ENCODE peak calls at places on chromosomes 6 and 20, in six cellular contexts. O is PC-3, Z is SK-N-SH, P is GM23338, U is MM.1S, J is HCT116. A is an unnamed sample. For H3K9me2, the result is how much of the 10 kb centered on the place peaks cover.

GRCh38 chr6:149891259-149891658 is 6.7 kb downstream of the RAET1E start:
- DNase-seq in Z (no peak), J (no peak), P (no peak), O (peak), U (no peak), A (no peak)

GRCh38 chr6:14841901-14842421 is 403.9 kb upstream of the JARID2 start:
- DNase-seq in P (no peak), U (no peak), O (peak), J (no peak), Z (no peak), A (no peak)

GRCh38 chr20:53360815-53361214 is 232.8 kb downstream of the ZNF217 start:
- DNase-seq in Z (no peak), J (no peak), P (no peak), O (no peak), U (no peak), A (no peak)

GRCh38 chr6:71457883-71458282 is 169.3 kb downstream of the OGFRL1 start:
- DNase-seq in U (peak), P (no peak), O (peak), Z (no peak), J (no peak), A (peak)

GRCh38 chr6:3281669-3282460 is 23.1 kb downstream of the PSMG4 start:
- DNase-seq in O (peak), J (no peak), Z (no peak), P (peak), U (no peak), A (peak)

GRCh38 chr20:36543187-36544133 is 2.1 kb downstream of the MYL9 start:
- DNase-seq in O (no peak), P (no peak), J (no peak), Z (no peak), U (no peak), A (no peak)

GRCh38 chr6:133641111-133641510 is 247.8 kb upstream of the TCF21 start:
- DNase-seq in O (no peak), Z (no peak), P (no peak), U (no peak), J (no peak), A (no peak)

GRCh38 chr6:122717350-122717749 is 62.2 kb upstream of the FABP7 start:
- DNase-seq in U (no peak), Z (no peak), J (no peak), O (no peak), P (peak), A (no peak)

GRCh38 chr6:41191569-41191968 is 9.4 kb downstream of the TREML2 start:
- DNase-seq in U (no peak), P (peak), O (peak), J (peak), Z (peak), A (no peak)

GRCh38 chr6:113556775-113557174 is 300.4 kb upstream of the MARCKS start:
- DNase-seq in O (no peak), J (no peak), U (no peak), Z (no peak), P (no peak), A (no peak)

GRCh38 chr6:22001336-22002027 is 295.4 kb downstream of the PRL start:
- DNase-seq in J (no peak), U (no peak), O (no peak), P (no peak), Z (no peak), A (no peak)

GRCh38 chr6:140050232-140050995 is 676.0 kb upstream of the CITED2 start:
- DNase-seq in Z (peak), O (peak), J (no peak), P (peak), U (no peak), A (no peak)

GRCh38 chr6:431986-432385 is 40.4 kb downstream of the IRF4 start:
- DNase-seq in Z (no peak), O (no peak), J (no peak), P (no peak), U (no peak), A (no peak)

GRCh38 chr6:107179004-107179403 is 63.7 kb upstream of the BEND3 start:
- DNase-seq in O (peak), U (no peak), Z (no peak), J (peak), P (peak), A (no peak)

GRCh38 chr6:145235207-145235606 is 500.1 kb downstream of the EPM2A start:
- DNase-seq in Z (no peak), O (peak), P (no peak), U (no peak), J (no peak), A (no peak)

GRCh38 chr20:46293084-46293483 is 15.2 kb downstream of the CDH22 start:
- DNase-seq in O (peak), Z (no peak), P (peak), U (peak), J (no peak), A (peak)

GRCh38 chr20:32608664-32609015 is 23.5 kb upstream of the NOL4L start:
- DNase-seq in O (no peak), P (no peak), Z (no peak), J (no peak), U (no peak), A (no peak)
- H3K9me2 ChIP-seq in O (under half), P (under half), Z (under half), J (under half), U (under half), A (under half)

GRCh38 chr20:63578224-63579016 is 4.4 kb upstream of the HELZ2 start:
- DNase-seq in Z (no peak), O (no peak), J (no peak), P (no peak), U (no peak), A (no peak)
- TF ChIP-seq CTCF in Z (no peak), O (no peak), J (no peak), P (no peak), U (peak), A (no peak)

GRCh38 chr6:46220351-46221220 is 49.8 kb upstream of the ENPP5 start:
- DNase-seq in U (peak), P (no peak), J (no peak), Z (no peak), O (no peak), A (no peak)
- H3K9me2 ChIP-seq in U (under half), P (under half), J (under half), Z (under half), O (under half), A (under half)

GRCh38 chr6:30897882-30898281 is 10.1 kb upstream of the GTF2H4 start:
- DNase-seq in O (no peak), P (no peak), Z (peak), U (no peak), J (no peak), A (no peak)
- TF ChIP-seq CTCF in O (peak), P (no peak), Z (no peak), U (no peak), J (no peak), A (no peak)